ENCODE peak calls at places on chromosomes 7 and 10, in ten cellular contexts. Q is esophagus squamous epithelium, A is cardiac fibroblast, D is heart right ventricle, L is BJ, E is GM20000, H is IMR-90, C is tibial artery, S is left ventricle myocardium inferior, M is endothelial cell of umbilical vein. P is an unnamed sample.

GRCh38 chr7:149302222-149302621 is 40.2 kb downstream of the ZNF783 start:
- DNase-seq in Q (no peak), A (no peak), D (no peak), L (no peak), E (no peak), H (no peak), C (no peak), S (no peak), M (no peak), P (peak; percentile 2)

GRCh38 chr7:37786741-37787569 is 61.4 kb upstream of the NME8 start:
- DNase-seq in Q (no peak), A (no peak), D (no peak), L (no peak), E (peak; percentile 47), H (no peak), C (no peak), S (no peak), M (no peak), P (peak; percentile 32)

GRCh38 chr7:5495581-5496375 is 72.1 kb upstream of the TNRC18 start:
- DNase-seq in Q (no peak), A (no peak), D (peak; percentile 83), L (no peak), E (no peak), H (no peak), C (peak; percentile 69), S (peak; percentile 85), M (no peak), P (no peak)

GRCh38 chr7:131342864-131343263 is 15.2 kb downstream of the MKLN1 start:
- DNase-seq in Q (no peak), A (no peak), D (no peak), L (no peak), E (no peak), H (no peak), C (no peak), S (no peak), M (no peak), P (no peak)

GRCh38 chr7:3439333-3440030 is 138.4 kb downstream of the SDK1 start:
- DNase-seq in Q (no peak), A (peak; percentile 89), D (no peak), L (peak; percentile 4), E (no peak), H (peak; percentile 99), C (no peak), S (no peak), M (peak; percentile 57), P (no peak)

GRCh38 chr7:127831312-127832212 is 179.6 kb downstream of the SND1 start:
- DNase-seq in Q (no peak), A (no peak), D (no peak), L (no peak), E (no peak), H (no peak), C (no peak), S (no peak), M (no peak), P (no peak)

GRCh38 chr7:14123923-14124322 is 134.5 kb upstream of the ETV1 start:
- DNase-seq in Q (no peak), A (no peak), D (no peak), L (no peak), E (no peak), H (no peak), C (no peak), S (no peak), M (no peak), P (no peak)

GRCh38 chr10:49741108-49741995 is 20.8 kb downstream of the OGDHL start:
- DNase-seq in Q (no peak), A (no peak), D (no peak), L (no peak), E (no peak), H (no peak), C (no peak), S (no peak), M (no peak), P (no peak)

GRCh38 chr7:134478707-134479106 is 19.8 kb upstream of the AKR1B1 start:
- DNase-seq in Q (no peak), A (no peak), D (no peak), L (no peak), E (no peak), H (peak; percentile 25), C (no peak), S (no peak), M (no peak), P (no peak)

GRCh38 chr7:38660427-38661099 is 29.4 kb upstream of the AMPH start:
- DNase-seq in Q (no peak), A (peak; percentile 68), D (no peak), L (no peak), E (peak; percentile 56), H (peak; percentile 56), C (no peak), S (no peak), M (peak; percentile 45), P (peak; percentile 49)

GRCh38 chr10:15084502-15084922 is 4.1 kb downstream of the ACBD7 start:
- DNase-seq in Q (no peak), A (peak; percentile 98), D (no peak), L (peak; percentile 81), E (no peak), H (peak; percentile 92), C (peak; percentile 44), S (no peak), M (peak; percentile 96), P (no peak)

GRCh38 chr10:15088428-15089261 is at the start of gene ACBD7:
- DNase-seq in Q (peak; percentile 24), A (peak; percentile 81), D (peak; percentile 80), L (peak; percentile 23), E (peak; percentile 91), H (peak; percentile 61), C (peak; percentile 77), S (peak; percentile 71), M (peak; percentile 86), P (peak; percentile 91)

GRCh38 chr10:15083674-15084501 is 4.7 kb downstream of the ACBD7 start:
- DNase-seq in Q (no peak), A (no peak), D (no peak), L (no peak), E (no peak), H (no peak), C (no peak), S (no peak), M (no peak), P (no peak)
- TF ChIP-seq CTCF in Q (no peak), A (no peak), D (no peak), L (no peak), E (no peak), H (no peak), C (no peak), S (no peak), M (no peak), P (no peak)

DNA sequence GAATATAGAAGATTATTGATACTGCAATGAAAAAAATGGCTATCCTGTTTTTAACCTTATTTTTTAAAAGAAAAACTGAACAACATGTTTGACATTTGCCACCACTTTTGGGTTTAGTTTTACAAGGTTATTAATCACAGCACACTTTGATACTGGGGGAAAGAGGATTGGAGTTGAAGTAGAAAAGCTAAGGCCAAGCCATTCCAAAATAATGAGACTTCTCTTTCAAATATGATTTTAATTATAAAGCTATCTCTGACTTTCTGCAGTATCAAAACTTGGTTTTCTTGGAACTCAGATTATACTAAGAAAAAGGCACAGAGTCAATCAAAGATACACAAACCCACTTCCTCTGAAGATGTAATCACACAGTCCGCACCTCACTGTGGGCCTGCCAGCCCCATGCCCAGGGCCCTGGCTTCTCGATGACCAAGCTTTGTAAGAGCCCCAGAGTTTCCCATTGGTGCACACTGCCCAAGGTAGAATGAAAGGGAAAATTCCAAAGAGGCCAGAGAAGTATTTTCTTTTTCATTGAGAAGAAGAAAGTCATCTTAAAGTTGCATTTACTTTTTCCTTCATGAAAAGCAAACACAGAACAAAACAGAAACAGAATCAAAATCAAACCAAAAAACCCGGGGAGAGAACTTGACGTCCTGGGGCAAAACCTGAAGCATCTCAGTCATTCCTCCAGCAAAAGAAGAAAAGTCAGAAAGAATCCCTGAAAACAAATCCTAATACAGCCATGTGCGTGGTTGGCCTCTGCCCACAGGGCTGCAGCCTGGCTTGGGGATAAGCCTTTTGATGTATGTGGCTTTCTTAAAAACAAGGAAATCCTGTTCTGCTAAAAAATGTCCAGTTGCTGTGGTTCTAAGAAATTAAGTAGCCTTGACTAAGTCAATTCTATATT is 187.7 kb upstream of the KLF6 start:
- DNase-seq in Q (no peak), A (no peak), D (no peak), L (no peak), E (no peak), H (no peak), C (no peak), S (no peak), M (peak; percentile 55), P (no peak)
- TF ChIP-seq CTCF in Q (no peak), A (no peak), D (no peak), L (no peak), E (no peak), H (no peak), C (no peak), S (no peak), M (no peak), P (no peak)

DNA sequence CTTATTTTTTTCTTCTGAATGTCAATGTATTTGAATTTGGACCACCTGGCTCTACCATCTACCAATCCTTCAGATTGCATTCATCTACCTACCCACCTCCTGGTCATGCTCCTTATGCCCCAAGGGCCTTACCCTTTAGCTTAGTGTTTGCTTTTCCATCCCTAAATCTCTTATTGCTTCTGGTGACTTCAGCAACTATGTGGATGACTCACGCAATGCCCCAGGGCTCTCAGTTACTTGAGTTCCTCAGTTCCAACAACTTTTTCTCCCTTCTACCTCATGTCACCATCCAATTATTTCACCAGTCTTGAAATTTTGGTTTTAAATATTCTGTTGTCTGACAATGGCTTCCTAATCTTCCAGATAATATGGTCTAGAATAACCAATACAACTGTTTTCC is 118.9 kb downstream of the CFAP58 start:
- DNase-seq in Q (no peak), A (no peak), D (no peak), L (no peak), E (no peak), H (peak; percentile 7), C (no peak), S (no peak), M (no peak), P (no peak)
- TF ChIP-seq CTCF in Q (no peak), A (no peak), D (no peak), L (no peak), E (no peak), H (no peak), C (no peak), S (no peak), M (no peak), P (no peak)

GRCh38 chr7:120984406-120984805 is 4.1 kb upstream of the CPED1 start:
- DNase-seq in Q (no peak), A (no peak), D (no peak), L (no peak), E (no peak), H (no peak), C (no peak), S (no peak), M (no peak), P (no peak)

GRCh38 chr7:120985130-120985758 is 3.3 kb upstream of the CPED1 start:
- DNase-seq in Q (no peak), A (no peak), D (no peak), L (no peak), E (no peak), H (peak; percentile 23), C (no peak), S (no peak), M (no peak), P (no peak)

GRCh38 chr7:120979765-120980499 is 8.6 kb upstream of the CPED1 start:
- DNase-seq in Q (no peak), A (no peak), D (no peak), L (no peak), E (no peak), H (peak; percentile 29), C (no peak), S (no peak), M (no peak), P (no peak)

GRCh38 chr7:120981117-120981516 is 7.4 kb upstream of the CPED1 start:
- DNase-seq in Q (no peak), A (no peak), D (no peak), L (no peak), E (no peak), H (no peak), C (no peak), S (no peak), M (no peak), P (no peak)

GRCh38 chr7:120981888-120982615 is 6.5 kb upstream of the CPED1 start:
- DNase-seq in Q (no peak), A (peak; percentile 47), D (no peak), L (no peak), E (no peak), H (peak; percentile 76), C (no peak), S (no peak), M (no peak), P (no peak)
- TF ChIP-seq CTCF in Q (no peak), A (peak; percentile 4), D (no peak), L (no peak), E (no peak), H (no peak), C (no peak), S (no peak), M (no peak), P (no peak)

P was measured in GM10248.